ENCODE peak calls at places on chromosome 19, in six cellular contexts. P is WERI-Rb-1, H is lower lobe of right lung, X is pancreas, L is mesenchymal stem cell, D is aorta. K is an unnamed sample.

GRCh38 chr19:49423985-49424303 is 703 bp upstream of the PTH2 start:
- DNase-seq in H (no peak), X (no peak), L (no peak), D (no peak), P (no peak), K (no peak)

GRCh38 chr19:45117167-45117594 is 24.2 kb downstream of the PPP1R37 start:
- DNase-seq in D (no peak), P (peak; percentile 78), H (peak; percentile 63), L (peak; percentile 40), X (no peak), K (peak; percentile 68)

GRCh38 chr19:36141039-36141914 is 1.4 kb downstream of the CAPNS1 start:
- DNase-seq in X (peak; percentile 74), H (peak; percentile 91), P (peak; percentile 89), L (peak; percentile 86), D (peak; percentile 88), K (peak; percentile 100)

GRCh38 chr19:29845576-29846176 is 33.9 kb downstream of the CCNE1 start:
- DNase-seq in H (no peak), D (peak; percentile 58), X (no peak), L (peak; percentile 56), P (peak; percentile 66), K (peak; percentile 75)

GRCh38 chr19:2210987-2211740 is 25.0 kb downstream of the PLEKHJ1 start:
- DNase-seq in P (no peak), D (no peak), H (no peak), L (no peak), X (no peak), K (no peak)

GRCh38 chr19:3360494-3361383 is 5.6 kb upstream of the NFIC start:
- DNase-seq in D (peak; percentile 84), P (peak; percentile 74), X (no peak), H (peak; percentile 79), L (peak; percentile 72), K (peak; percentile 63)

GRCh38 chr19:35120492-35120891 is 4.9 kb downstream of the FXYD3 start:
- DNase-seq in P (peak; percentile 91), X (no peak), D (no peak), H (no peak), L (no peak), K (no peak)

GRCh38 chr19:5091576-5092215 is 122.8 kb downstream of the KDM4B start:
- DNase-seq in L (peak; percentile 20), H (no peak), D (no peak), P (peak; percentile 66), X (peak; percentile 41), K (no peak)

GRCh38 chr19:22901431-22902130 is 69.5 kb downstream of the ZNF723 start:
- DNase-seq in D (no peak), P (no peak), H (no peak), X (no peak), L (no peak), K (no peak)

GRCh38 chr19:35142531-35143230 is 374 bp upstream of the FXYD7 start:
- DNase-seq in X (peak; percentile 81), H (no peak), P (peak; percentile 74), D (no peak), L (peak; percentile 30), K (peak; percentile 94)

GRCh38 chr19:52898101-52898500 is 666 bp upstream of the ZNF320 start:
- DNase-seq in L (no peak), X (no peak), P (no peak), H (no peak), D (no peak), K (peak; percentile 78)
- H3K4me3 ChIP-seq in L (peak overlapping the region; percentile 90), X (peak overlapping the region; percentile 80), P (no peak overlapping the region), H (peak overlapping the region; percentile 93), D (peak overlapping the region; percentile 37), K (peak overlapping the region; percentile 96)

GRCh38 chr19:53177986-53178385 is 15.2 kb downstream of the ZNF665 start:
- DNase-seq in L (no peak), P (no peak), D (no peak), H (no peak), X (no peak), K (no peak)
- H3K36me3 ChIP-seq in L (peaks cover 54% of the 10 kb centered on the region), P (no peaks in the 10 kb centered on the region), D (no peaks in the 10 kb centered on the region), H (peaks cover 17% of the 10 kb centered on the region), X (no peaks in the 10 kb centered on the region), K (peaks cover 14% of the 10 kb centered on the region)

GRCh38 chr19:14533450-14533849 is 4.1 kb downstream of the TECR start:
- DNase-seq in H (no peak), X (no peak), P (no peak), D (no peak), L (no peak), K (no peak)

GRCh38 chr19:14542721-14543328 is 13.4 kb downstream of the TECR start:
- DNase-seq in P (no peak), H (no peak), D (no peak), L (peak; percentile 47), X (no peak), K (no peak)

GRCh38 chr19:14540741-14541525 is 11.5 kb downstream of the TECR start:
- DNase-seq in H (no peak), P (no peak), D (no peak), L (no peak), X (no peak), K (no peak)

GRCh38 chr19:14536926-14537692 is 7.7 kb downstream of the TECR start:
- DNase-seq in H (peak; percentile 90), P (peak; percentile 55), X (peak; percentile 89), L (peak; percentile 62), D (peak; percentile 82), K (peak; percentile 98)
- H3K4me3 ChIP-seq in H (peak overlapping the region; percentile 40), P (no peak overlapping the region), X (peak overlapping the region; percentile 28), L (no peak overlapping the region), D (no peak overlapping the region), K (peak overlapping the region; percentile 60)

DNA sequence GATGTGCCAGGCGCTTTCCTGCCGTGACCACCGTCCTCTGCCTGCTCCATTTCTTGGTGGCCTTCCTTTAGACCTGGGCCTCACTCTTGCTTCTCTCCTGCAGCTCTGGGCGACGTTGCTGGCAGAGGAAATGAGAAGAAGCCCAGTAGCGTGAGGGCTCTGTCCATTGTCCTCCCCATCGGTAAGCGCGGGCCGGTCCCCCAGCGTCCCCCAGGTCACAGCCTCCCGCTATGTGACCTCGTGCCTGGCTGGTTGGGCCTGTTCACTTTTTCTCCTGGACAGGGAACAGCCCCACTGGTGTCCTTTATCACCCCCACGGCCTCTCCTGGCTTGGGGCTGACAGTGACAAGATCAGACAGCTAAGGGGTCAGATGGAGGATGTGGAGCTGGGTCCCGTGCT is 27.7 kb downstream of the SPC24 start:
- DNase-seq in L (no peak), X (no peak), H (no peak), D (no peak), P (no peak), K (no peak)
- H3K36me3 ChIP-seq in L (peaks cover 95% of the 10 kb centered on the region), X (peaks cover 61% of the 10 kb centered on the region), H (peaks cover 100% of the 10 kb centered on the region), D (no peaks in the 10 kb centered on the region), P (peaks cover 95% of the 10 kb centered on the region), K (peaks cover 88% of the 10 kb centered on the region)

GRCh38 chr19:41913476-41914190 is 14.6 kb downstream of the ERFL start:
- DNase-seq in P (no peak), L (no peak), H (no peak), X (no peak), D (no peak), K (no peak)
- H3K4me3 ChIP-seq in P (no peak overlapping the region), L (no peak overlapping the region), H (no peak overlapping the region), X (no peak overlapping the region), D (no peak overlapping the region), K (no peak overlapping the region)

GRCh38 chr19:17576758-17577532 is 21.5 kb downstream of the COLGALT1 start:
- DNase-seq in P (peak; percentile 47), H (peak; percentile 74), D (peak; percentile 70), X (no peak), L (no peak), K (peak; percentile 100)

GRCh38 chr19:17575871-17576757 is 20.7 kb downstream of the COLGALT1 start:
- DNase-seq in X (no peak), D (no peak), L (no peak), P (peak; percentile 33), H (no peak), K (no peak)

GRCh38 chr19:17577698-17578097 is 22.2 kb downstream of the COLGALT1 start:
- DNase-seq in P (no peak), D (no peak), X (no peak), H (no peak), L (no peak), K (no peak)

GRCh38 chr19:17567940-17568339 is 12.5 kb downstream of the COLGALT1 start:
- DNase-seq in P (no peak), H (no peak), L (no peak), D (no peak), X (no peak), K (no peak)

GRCh38 chr19:17572640-17573039 is 17.2 kb downstream of the COLGALT1 start:
- DNase-seq in P (no peak), L (no peak), D (no peak), X (no peak), H (no peak), K (no peak)
- H3K36me3 ChIP-seq in P (peaks cover 80% of the 10 kb centered on the region), L (peaks cover 68% of the 10 kb centered on the region), D (peaks cover 9% of the 10 kb centered on the region), X (peaks cover 37% of the 10 kb centered on the region), H (peaks cover 89% of the 10 kb centered on the region), K (peaks cover 42% of the 10 kb centered on the region)